ENCODE peak calls at places on chromosomes 11 and 22, in eight cellular contexts. X, J, Q, P, R, S, V and E are unnamed samples.

GRCh38 chr11:1736447-1736992 is 13.9 kb downstream of the IFITM10 start:
- DNase-seq in S (no peak), Q (no peak), P (no peak), V (no peak), R (no peak), X (no peak), J (no peak), E (no peak)

GRCh38 chr22:32747588-32747987 is 53.9 kb upstream of the TIMP3 start:
- DNase-seq in R (no peak), S (no peak), P (no peak), Q (no peak), X (no peak), J (no peak), V (no peak), E (no peak)

GRCh38 chr11:41246399-41246745 is 213.1 kb downstream of the LRRC4C start:
- DNase-seq in V (no peak), J (no peak), X (no peak), R (no peak), S (no peak), Q (no peak), P (no peak), E (no peak)

GRCh38 chr11:80779907-80780615 is 1339.2 kb upstream of the TENM4 start:
- DNase-seq in Q (no peak), J (peak; percentile 2), X (no peak), V (no peak), S (no peak), P (no peak), R (no peak), E (no peak)

GRCh38 chr22:41308054-41308453 is 6.7 kb downstream of the ZC3H7B start:
- DNase-seq in R (peak; percentile 66), J (no peak), S (no peak), V (no peak), Q (no peak), X (no peak), P (no peak), E (no peak)

GRCh38 chr22:22973336-22973735 is 85.7 kb downstream of the IGLL5 start:
- DNase-seq in R (no peak), P (no peak), Q (no peak), S (no peak), X (no peak), J (no peak), V (no peak), E (no peak)

GRCh38 chr11:70696564-70696963 is 298.2 kb downstream of the CTTN start:
- DNase-seq in X (no peak), J (no peak), P (no peak), V (no peak), Q (no peak), S (no peak), R (no peak), E (no peak)

GRCh38 chr22:21849489-21849888 is 18.0 kb downstream of the MAPK1 start:
- DNase-seq in V (no peak), S (no peak), Q (no peak), J (no peak), X (no peak), R (no peak), P (no peak), E (no peak)

GRCh38 chr11:112352907-112353306 is 92.2 kb upstream of the PLET1 start:
- DNase-seq in J (no peak), P (no peak), X (no peak), S (peak; percentile 62), Q (no peak), R (no peak), V (no peak), E (no peak)

GRCh38 chr11:131884461-131885073 is 514.2 kb downstream of the NTM start:
- DNase-seq in P (no peak), X (no peak), Q (no peak), R (no peak), S (no peak), J (no peak), V (no peak), E (no peak)

GRCh38 chr11:46120361-46120710 is 918 bp downstream of the PHF21A start:
- DNase-seq in X (no peak), S (no peak), Q (no peak), P (no peak), R (no peak), J (peak; percentile 49), V (no peak), E (peak; percentile 42)

GRCh38 chr22:27771637-27772369 is 29.8 kb downstream of the MN1 start:
- DNase-seq in P (no peak), X (no peak), Q (no peak), R (no peak), V (no peak), S (no peak), J (no peak), E (no peak)